ENCODE peak calls at places on chromosomes 11 and 22, in four cellular contexts. J is colonic mucosa, K is left ventricle myocardium inferior, V is fibroblast of the aortic adventitia. A is an unnamed sample.

GRCh38 chr11:59756496-59756840 is 1.3 kb downstream of the STX3 start:
- DNase-seq in J (no peak), K (no peak), V (no peak), A (no peak)

GRCh38 chr11:125315088-125315740 is 150.7 kb downstream of the PKNOX2 start:
- DNase-seq in J (no peak), K (peak), V (peak), A (no peak)

GRCh38 chr22:28137036-28137435 is 218.0 kb upstream of the PITPNB start:
- DNase-seq in J (no peak), K (no peak), V (no peak), A (no peak)

GRCh38 chr11:116819049-116819448 is 4.1 kb downstream of the APOA4 start:
- DNase-seq in J (no peak), K (no peak), V (no peak), A (no peak)

GRCh38 chr22:17733484-17733883 is 40.8 kb downstream of the BID start:
- DNase-seq in J (no peak), K (no peak), V (peak), A (no peak)

GRCh38 chr11:61111060-61111435 is 8.8 kb downstream of the CD5 start:
- DNase-seq in J (no peak), K (no peak), V (no peak), A (no peak)

GRCh38 chr11:3886985-3887384 is 31.5 kb downstream of the STIM1 start:
- DNase-seq in J (no peak), K (no peak), V (no peak), A (no peak)

GRCh38 chr11:72758304-72758689 is 6.1 kb upstream of the ARAP1 start:
- DNase-seq in J (no peak), K (no peak), V (no peak), A (no peak)

GRCh38 chr22:17921871-17922821 is 102.2 kb downstream of the MICAL3 start:
- DNase-seq in J (peak), K (peak), V (no peak), A (no peak)

GRCh38 chr11:132142554-132142953 is 772.1 kb downstream of the NTM start:
- DNase-seq in J (no peak), K (no peak), V (no peak), A (no peak)

GRCh38 chr11:61555051-61555969 is 25.6 kb downstream of the SYT7 start:
- DNase-seq in J (no peak), K (no peak), V (no peak), A (no peak)

GRCh38 chr22:50170453-50171318 is at the start of gene PANX2:
- DNase-seq in J (no peak), K (no peak), V (no peak), A (no peak)

GRCh38 chr11:61739966-61740365 is 12.5 kb upstream of the MYRF start:
- DNase-seq in J (no peak), K (no peak), V (no peak), A (no peak)

GRCh38 chr11:118232659-118233058 is 7.8 kb upstream of the JAML start:
- DNase-seq in J (no peak), K (no peak), V (no peak), A (no peak)

GRCh38 chr22:30778261-30778660 is 83.6 kb downstream of the OSBP2 start:
- DNase-seq in J (no peak), K (no peak), V (no peak), A (no peak)

GRCh38 chr11:118634435-118635236 is 27.2 kb downstream of the PHLDB1 start:
- DNase-seq in J (peak), K (peak), V (peak), A (no peak)

GRCh38 chr11:118016094-118016493 is 29.9 kb downstream of the IL10RA start:
- DNase-seq in J (no peak), K (no peak), V (no peak), A (no peak)

GRCh38 chr11:17805873-17806272 is 71.3 kb downstream of the KCNC1 start:
- DNase-seq in J (no peak), K (no peak), V (no peak), A (no peak)

GRCh38 chr11:70415176-70415575 is 16.8 kb downstream of the CTTN start:
- DNase-seq in J (no peak), K (no peak), V (peak), A (no peak)

GRCh38 chr22:36419177-36419911 is 31.6 kb upstream of the MYH9 start:
- DNase-seq in J (peak), K (peak), V (peak), A (peak)

GRCh38 chr11:287821-288327 is 1.1 kb upstream of the PGGHG start:
- DNase-seq in J (no peak), K (peak), V (no peak), A (no peak)

GRCh38 chr22:42300286-42301071 is 30.0 kb upstream of the TCF20 start:
- DNase-seq in J (no peak), K (no peak), V (no peak), A (peak)

GRCh38 chr11:12121011-12121410 is 10.6 kb downstream of the MICAL2 start:
- DNase-seq in J (no peak), K (no peak), V (no peak), A (no peak)

GRCh38 chr11:130737041-130737830 is 179.0 kb downstream of the SNX19 start:
- DNase-seq in J (no peak), K (no peak), V (peak), A (peak)

GRCh38 chr11:61052182-61052972 is 49.9 kb upstream of the CD5 start:
- DNase-seq in J (no peak), K (no peak), V (no peak), A (no peak)

GRCh38 chr11:79667377-79667776 is 226.5 kb upstream of the TENM4 start:
- DNase-seq in J (no peak), K (no peak), V (no peak), A (no peak)

GRCh38 chr11:133934599-133935550 is 21.9 kb downstream of the IGSF9B start:
- DNase-seq in J (peak), K (peak), V (peak), A (no peak)

GRCh38 chr11:67581469-67581868 is 2.1 kb upstream of the GSTP1 start:
- DNase-seq in J (peak), K (no peak), V (no peak), A (no peak)

GRCh38 chr22:33918676-33919590 is 1.3 kb downstream of the LARGE1 start:
- DNase-seq in J (no peak), K (no peak), V (peak), A (no peak)

GRCh38 chr11:26993965-26994446 is at the start of gene FIBIN:
- DNase-seq in J (no peak), K (peak), V (peak), A (no peak)

GRCh38 chr11:838441-839279 is 3.7 kb downstream of the POLR2L start:
- DNase-seq in J (peak), K (no peak), V (peak), A (no peak)

GRCh38 chr11:12674571-12674935 is 332 bp downstream of the TEAD1 start:
- DNase-seq in J (no peak), K (no peak), V (no peak), A (no peak)

GRCh38 chr11:123188508-123189165 is 6.4 kb downstream of the CLMP start:
- DNase-seq in J (no peak), K (no peak), V (peak), A (no peak)

GRCh38 chr22:19526702-19527111 is 2.5 kb upstream of the CLDN5 start:
- DNase-seq in J (no peak), K (no peak), V (no peak), A (no peak)

GRCh38 chr22:19525666-19526065 is 1.5 kb upstream of the CLDN5 start:
- DNase-seq in J (no peak), K (no peak), V (no peak), A (no peak)

GRCh38 chr22:19524170-19525115 is at the start of gene CLDN5:
- DNase-seq in J (no peak), K (peak), V (no peak), A (no peak)

GRCh38 chr22:19526076-19526701 is 2.0 kb upstream of the CLDN5 start:
- DNase-seq in J (no peak), K (no peak), V (no peak), A (no peak)

GRCh38 chr22:19525116-19525660 is 978 bp upstream of the CLDN5 start:
- DNase-seq in J (no peak), K (peak), V (no peak), A (no peak)
- H3K4me3 ChIP-seq in J (no peak), K (peak), V (no peak), A (no peak)

GRCh38 chr11:106278391-106278790 is 200.9 kb downstream of the AASDHPPT start:
- DNase-seq in J (no peak), K (no peak), V (peak), A (no peak)
- H3K4me3 ChIP-seq in J (no peak), K (no peak), V (no peak), A (no peak)

GRCh38 chr11:2660357-2660939 is 39.3 kb downstream of the KCNQ1OT1 start:
- DNase-seq in J (no peak), K (no peak), V (no peak), A (no peak)
- H3K4me3 ChIP-seq in J (no peak), K (no peak), V (no peak), A (no peak)

DNA sequence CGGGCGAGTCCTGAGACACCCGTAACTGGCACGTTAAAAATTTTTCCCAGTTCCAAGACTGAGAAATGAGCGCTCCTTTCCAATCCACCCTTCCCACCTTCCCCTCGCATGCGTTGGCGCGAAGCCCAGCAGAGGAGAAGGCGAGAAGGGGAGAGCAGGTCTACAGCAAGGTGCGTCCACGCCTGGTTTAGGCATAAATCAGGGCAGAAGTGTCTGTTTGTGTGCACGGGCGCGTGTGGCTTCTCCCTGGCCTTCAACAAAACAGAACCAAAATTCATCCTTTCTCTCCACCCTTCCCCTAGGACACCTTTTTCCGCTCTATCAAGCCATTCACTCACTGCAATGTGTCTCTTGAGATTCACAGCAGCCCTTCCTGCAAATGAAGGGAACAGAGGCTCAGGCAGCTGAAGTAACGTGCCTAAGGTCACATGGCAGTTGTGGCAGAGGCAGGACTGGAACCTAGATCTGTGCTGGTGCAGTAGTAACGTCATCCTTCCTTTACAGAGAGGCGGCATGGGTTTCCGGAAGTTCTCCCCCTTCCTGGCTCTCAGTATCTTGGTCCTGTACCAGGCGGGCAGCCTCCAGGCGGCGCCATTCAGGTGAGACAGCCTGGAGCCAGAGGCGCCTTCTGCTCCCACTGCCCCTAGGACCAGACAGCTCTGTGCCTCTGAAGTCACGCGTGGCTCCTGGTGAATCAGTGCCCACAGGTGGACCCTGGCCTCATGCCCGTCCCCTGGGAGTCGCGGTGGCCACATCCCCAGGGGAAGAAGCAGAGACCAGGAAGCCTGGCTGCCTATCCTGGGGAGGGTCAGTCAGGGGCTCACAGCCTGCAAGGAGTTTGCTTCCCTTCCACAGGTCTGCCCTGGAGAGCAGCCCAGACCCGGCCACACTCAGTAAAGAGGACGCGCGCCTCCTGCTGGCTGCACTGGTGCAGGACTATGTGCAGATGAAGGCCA is 1.1 kb downstream of the CALCB start:
- DNase-seq in J (peak), K (peak), V (peak), A (peak)
- H3K4me3 ChIP-seq in J (peak), K (peak), V (peak), A (peak)

DNA sequence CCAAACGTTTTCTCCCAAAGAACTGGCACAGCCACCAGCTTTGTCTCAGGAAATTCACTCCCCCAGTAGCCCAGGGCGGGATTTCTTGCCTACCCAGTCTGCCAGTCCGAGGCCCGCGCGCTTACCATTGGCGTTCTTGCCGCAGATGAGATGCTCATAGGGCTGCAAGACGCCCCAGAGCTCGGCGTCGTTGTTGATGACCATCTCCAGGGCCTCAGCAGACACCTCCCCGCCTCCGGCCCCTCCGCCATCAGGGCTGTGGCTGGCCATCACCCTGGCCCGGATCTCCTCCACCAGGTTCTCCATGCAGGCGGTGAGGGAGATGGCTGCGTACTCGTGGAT is 1.3 kb downstream of the ABTB2 start:
- DNase-seq in J (no peak), K (peak), V (peak), A (no peak)
- H3K4me3 ChIP-seq in J (peak), K (peak), V (peak), A (no peak)

GRCh38 chr11:32090774-32091370 is at the start of gene RCN1:
- DNase-seq in J (peak), K (peak), V (peak), A (no peak)

GRCh38 chr11:32087602-32088001 is 3.3 kb upstream of the RCN1 start:
- DNase-seq in J (no peak), K (no peak), V (peak), A (no peak)

GRCh38 chr11:32094931-32095330 is 4.1 kb downstream of the RCN1 start:
- DNase-seq in J (no peak), K (no peak), V (peak), A (no peak)

GRCh38 chr11:32088117-32088941 is 2.5 kb upstream of the RCN1 start:
- DNase-seq in J (peak), K (peak), V (peak), A (no peak)

GRCh38 chr11:32092581-32093170 is 1.8 kb downstream of the RCN1 start:
- DNase-seq in J (no peak), K (no peak), V (no peak), A (no peak)
- H3K4me3 ChIP-seq in J (no peak), K (peak), V (peak), A (peak)

GRCh38 chr22:48643066-48643731 is 1184.5 kb downstream of the BRD1 start:
- DNase-seq in J (no peak), K (no peak), V (no peak), A (no peak)
- H3K4me3 ChIP-seq in J (no peak), K (no peak), V (no peak), A (no peak)

GRCh38 chr22:47049078-47049609 is 286.7 kb downstream of the TBC1D22A start:
- DNase-seq in J (no peak), K (no peak), V (no peak), A (no peak)
- H3K4me3 ChIP-seq in J (no peak), K (no peak), V (no peak), A (no peak)

GRCh38 chr22:21940521-21940920 is 12.1 kb downstream of the PPM1F start:
- DNase-seq in J (no peak), K (no peak), V (no peak), A (no peak)
- H3K4me3 ChIP-seq in J (no peak), K (no peak), V (no peak), A (no peak)

GRCh38 chr11:64298966-64299846 is 952 bp upstream of the CATSPERZ start:
- DNase-seq in J (peak), K (peak), V (no peak), A (no peak)
- H3K4me3 ChIP-seq in J (peak), K (peak), V (peak), A (no peak)